ENCODE peak calls at places on chromosomes 5 and 9, in seven cellular contexts. C is HT-29, F is AG04450, M is adrenal gland, K is astrocyte of the spinal cord, O is NCI-H1092, P is T-helper 9 cell. J is an unnamed sample.

GRCh38 chr9:81822263-81822865 is 105.9 kb upstream of the SPATA31D4 start:
- DNase-seq in C (no peak), F (no peak), M (no peak), K (no peak), O (no peak), P (no peak), J (no peak)

GRCh38 chr5:11878846-11879245 is 25.4 kb downstream of the CTNND2 start:
- DNase-seq in C (no peak), F (no peak), M (peak; percentile 74), K (no peak), O (no peak), P (no peak), J (no peak)

GRCh38 chr9:6897831-6898230 is 140.1 kb downstream of the KDM4C start:
- DNase-seq in C (peak; percentile 45), F (no peak), M (no peak), K (no peak), O (no peak), P (no peak), J (no peak)

GRCh38 chr9:20478780-20479179 is 143.5 kb downstream of the MLLT3 start:
- DNase-seq in C (no peak), F (no peak), M (no peak), K (no peak), O (no peak), P (no peak), J (no peak)

GRCh38 chr5:150068472-150068871 is 17.9 kb downstream of the CSF1R start:
- DNase-seq in C (peak; percentile 16), F (no peak), M (peak; percentile 56), K (no peak), O (no peak), P (no peak), J (no peak)

GRCh38 chr9:33843312-33843950 is 26.5 kb downstream of the UBE2R2 start:
- DNase-seq in C (no peak), F (no peak), M (no peak), K (no peak), O (no peak), P (no peak), J (no peak)

GRCh38 chr9:109417585-109418544 is 80.2 kb downstream of the PTPN3 start:
- DNase-seq in C (no peak), F (no peak), M (no peak), K (no peak), O (no peak), P (no peak), J (no peak)

GRCh38 chr5:96721351-96721970 is 59.3 kb downstream of the CAST start:
- DNase-seq in C (no peak), F (no peak), M (no peak), K (peak; percentile 38), O (no peak), P (no peak), J (no peak)

GRCh38 chr5:112865128-112865527 is 4.0 kb downstream of the SRP19 start:
- DNase-seq in C (no peak), F (no peak), M (no peak), K (no peak), O (no peak), P (no peak), J (no peak)

GRCh38 chr5:166961938-166962337 is 1329.5 kb upstream of the WWC1 start:
- DNase-seq in C (no peak), F (no peak), M (no peak), K (no peak), O (no peak), P (no peak), J (no peak)

GRCh38 chr5:89374818-89375521 is 492.0 kb upstream of the MEF2C start:
- DNase-seq in C (no peak), F (no peak), M (no peak), K (no peak), O (peak; percentile 3), P (no peak), J (no peak)

J was measured in T-helper 22 cell.